ENCODE peak calls at places on chromosome 17, in five cellular contexts. Q, A, H, R and L are unnamed samples.

GRCh38 chr17:1123397-1124237 is 56.2 kb downstream of the ABR start:
- DNase-seq in Q (no peak), A (no peak), H (no peak), R (no peak), L (no peak)

GRCh38 chr17:75345514-75346167 is 56.4 kb upstream of the SLC25A19 start:
- DNase-seq in Q (no peak), A (no peak), H (no peak), R (no peak), L (no peak)

GRCh38 chr17:61238455-61238933 is 161.1 kb upstream of the TBX2 start:
- DNase-seq in Q (no peak), A (no peak), H (no peak), R (no peak), L (no peak)

GRCh38 chr17:43943769-43944418 is 1.6 kb upstream of the PPY start:
- DNase-seq in Q (peak), A (peak), H (peak), R (peak), L (peak)

GRCh38 chr17:45886852-45887251 is 7.5 kb upstream of the MAPT start:
- DNase-seq in Q (no peak), A (no peak), H (no peak), R (no peak), L (no peak)

GRCh38 chr17:35167666-35168065 is 20.0 kb downstream of the UNC45B start:
- DNase-seq in Q (no peak), A (peak), H (no peak), R (no peak), L (no peak)

GRCh38 chr17:3603119-3603869 is 5.9 kb downstream of the TRPV1 start:
- DNase-seq in Q (no peak), A (peak), H (no peak), R (no peak), L (no peak)

GRCh38 chr17:33115351-33115750 is 123.7 kb downstream of the SPACA3 start:
- DNase-seq in Q (no peak), A (no peak), H (no peak), R (no peak), L (no peak)